ENCODE peak calls at places on chromosomes 3 and 15, in nine cellular contexts. X, M, Z, L, D, B, E, Y and O are unnamed samples.

GRCh38 chr15:94287794-94288246 is 56.5 kb downstream of the MCTP2 start:
- DNase-seq in X (peak), M (no peak), Z (peak), L (no peak), D (no peak), B (no peak), E (peak), Y (peak), O (peak)

GRCh38 chr15:69357773-69358765 is 56.1 kb upstream of the KIF23 start:
- DNase-seq in X (no peak), M (no peak), Z (no peak), L (no peak), D (peak), B (no peak), E (no peak), Y (no peak), O (no peak)

GRCh38 chr3:195896361-195897080 is 11.8 kb downstream of the TNK2 start:
- DNase-seq in X (peak), M (no peak), Z (peak), L (peak), D (peak), B (no peak), E (no peak), Y (no peak), O (no peak)

GRCh38 chr3:47008258-47008671 is 28.8 kb downstream of the NBEAL2 start:
- DNase-seq in X (peak), M (no peak), Z (no peak), L (no peak), D (no peak), B (no peak), E (no peak), Y (no peak), O (no peak)

GRCh38 chr3:186476541-186476940 is 67.6 kb downstream of the CRYGS start:
- DNase-seq in X (no peak), M (no peak), Z (no peak), L (peak), D (no peak), B (no peak), E (no peak), Y (no peak), O (no peak)

GRCh38 chr3:16975083-16975482 is 90.3 kb downstream of the PLCL2 start:
- DNase-seq in X (no peak), M (no peak), Z (no peak), L (no peak), D (no peak), B (no peak), E (no peak), Y (no peak), O (no peak)

GRCh38 chr3:170809021-170809974 is 60.7 kb downstream of the RPL22L1 start:
- DNase-seq in X (peak), M (no peak), Z (peak), L (peak), D (peak), B (no peak), E (peak), Y (no peak), O (peak)

GRCh38 chr3:183473969-183474368 is 45.5 kb upstream of the MCF2L2 start:
- DNase-seq in X (no peak), M (no peak), Z (no peak), L (no peak), D (no peak), B (no peak), E (no peak), Y (no peak), O (no peak)

GRCh38 chr15:38610748-38611147 is 46.1 kb upstream of the RASGRP1 start:
- DNase-seq in X (peak), M (peak), Z (no peak), L (no peak), D (no peak), B (no peak), E (no peak), Y (no peak), O (no peak)

GRCh38 chr3:173652093-173652492 is 254.5 kb downstream of the NLGN1 start:
- DNase-seq in X (no peak), M (no peak), Z (no peak), L (no peak), D (peak), B (no peak), E (no peak), Y (no peak), O (no peak)

GRCh38 chr15:35925634-35926380 is 379.8 kb upstream of the DPH6 start:
- DNase-seq in X (no peak), M (no peak), Z (peak), L (no peak), D (peak), B (no peak), E (no peak), Y (no peak), O (no peak)